ENCODE peak calls at places on chromosomes 4 and X, in nine cellular contexts. One of them, this sample, is unnamed.
A peak's percentile ranks its signal among the peaks of the same experiment; 100 is the strongest.

GRCh38 chrX:72105436-72105835 is 26.3 kb downstream of the RTL5 start:
- DNase-seq in stomach: no peak
- DNase-seq in stimulated activated CD8-positive, alpha-beta memory T cell treated with anti-CD3 and anti-CD28 coated beads, Interleukin-2, amount 100 ng/mL, for 1 hour: peak; percentile 24
- DNase-seq in spleen: no peak
- DNase-seq in CD8-positive, alpha-beta T cell: peak; percentile 47
- DNase-seq in ascending aorta: no peak
- DNase-seq in AG08395: no peak
- DNase-seq in NCI-H345: no peak
- DNase-seq in upper lobe of right lung: no peak
- DNase-seq in this sample: peak; percentile 44

GRCh38 chr4:180449395-180449956 is 1793.7 kb upstream of the TENM3 start:
- DNase-seq in upper lobe of right lung: no peak
- DNase-seq in spleen: no peak
- DNase-seq in NCI-H345: no peak
- DNase-seq in stimulated activated CD8-positive, alpha-beta memory T cell treated with anti-CD3 and anti-CD28 coated beads, Interleukin-2, amount 100 ng/mL, for 1 hour: no peak
- DNase-seq in AG08395: no peak
- DNase-seq in CD8-positive, alpha-beta T cell: no peak
- DNase-seq in stomach: no peak
- DNase-seq in ascending aorta: no peak
- DNase-seq in this sample: no peak

GRCh38 chrX:23783569-23784486 is 855 bp downstream of the SAT1 start:
- DNase-seq in AG08395: no peak
- DNase-seq in spleen: no peak
- DNase-seq in CD8-positive, alpha-beta T cell: no peak
- DNase-seq in upper lobe of right lung: no peak
- DNase-seq in stomach: no peak
- DNase-seq in stimulated activated CD8-positive, alpha-beta memory T cell treated with anti-CD3 and anti-CD28 coated beads, Interleukin-2, amount 100 ng/mL, for 1 hour: no peak
- DNase-seq in ascending aorta: no peak
- DNase-seq in NCI-H345: no peak
- DNase-seq in this sample: peak; percentile 25

GRCh38 chr4:86718152-86718551 is 124.0 kb downstream of the PTPN13 start:
- DNase-seq in CD8-positive, alpha-beta T cell: no peak
- DNase-seq in spleen: no peak
- DNase-seq in stimulated activated CD8-positive, alpha-beta memory T cell treated with anti-CD3 and anti-CD28 coated beads, Interleukin-2, amount 100 ng/mL, for 1 hour: no peak
- DNase-seq in stomach: no peak
- DNase-seq in NCI-H345: no peak
- DNase-seq in AG08395: no peak
- DNase-seq in upper lobe of right lung: no peak
- DNase-seq in ascending aorta: no peak
- DNase-seq in this sample: no peak

GRCh38 chrX:45619290-45619689 is 418.6 kb upstream of the DIPK2B start:
- DNase-seq in stomach: no peak
- DNase-seq in ascending aorta: no peak
- DNase-seq in NCI-H345: no peak
- DNase-seq in upper lobe of right lung: no peak
- DNase-seq in AG08395: no peak
- DNase-seq in stimulated activated CD8-positive, alpha-beta memory T cell treated with anti-CD3 and anti-CD28 coated beads, Interleukin-2, amount 100 ng/mL, for 1 hour: no peak
- DNase-seq in CD8-positive, alpha-beta T cell: no peak
- DNase-seq in spleen: no peak
- DNase-seq in this sample: no peak

GRCh38 chr4:152564336-152564735 is 28.4 kb upstream of the FBXW7 start:
- DNase-seq in stimulated activated CD8-positive, alpha-beta memory T cell treated with anti-CD3 and anti-CD28 coated beads, Interleukin-2, amount 100 ng/mL, for 1 hour: no peak
- DNase-seq in ascending aorta: no peak
- DNase-seq in spleen: no peak
- DNase-seq in stomach: no peak
- DNase-seq in upper lobe of right lung: no peak
- DNase-seq in NCI-H345: no peak
- DNase-seq in AG08395: no peak
- DNase-seq in CD8-positive, alpha-beta T cell: no peak
- DNase-seq in this sample: no peak

GRCh38 chr4:176002007-176002623 is 63.5 kb upstream of the WDR17 start:
- DNase-seq in upper lobe of right lung: peak; percentile 80
- DNase-seq in ascending aorta: peak; percentile 67
- DNase-seq in stimulated activated CD8-positive, alpha-beta memory T cell treated with anti-CD3 and anti-CD28 coated beads, Interleukin-2, amount 100 ng/mL, for 1 hour: no peak
- DNase-seq in NCI-H345: peak; percentile 26
- DNase-seq in spleen: peak; percentile 87
- DNase-seq in CD8-positive, alpha-beta T cell: no peak
- DNase-seq in AG08395: peak; percentile 26
- DNase-seq in stomach: peak; percentile 35
- DNase-seq in this sample: peak; percentile 84

GRCh38 chr4:1416051-1416947 is 10.1 kb upstream of the NKX1-1 start:
- DNase-seq in stimulated activated CD8-positive, alpha-beta memory T cell treated with anti-CD3 and anti-CD28 coated beads, Interleukin-2, amount 100 ng/mL, for 1 hour: no peak
- DNase-seq in spleen: peak; percentile 48
- DNase-seq in NCI-H345: no peak
- DNase-seq in stomach: peak; percentile 21
- DNase-seq in upper lobe of right lung: peak; percentile 43
- DNase-seq in ascending aorta: peak; percentile 56
- DNase-seq in AG08395: no peak
- DNase-seq in CD8-positive, alpha-beta T cell: no peak
- DNase-seq in this sample: no peak

GRCh38 chr4:52560844-52561280 is 98.2 kb downstream of the USP46 start:
- DNase-seq in upper lobe of right lung: no peak
- DNase-seq in NCI-H345: no peak
- DNase-seq in AG08395: peak; percentile 24
- DNase-seq in CD8-positive, alpha-beta T cell: no peak
- DNase-seq in stimulated activated CD8-positive, alpha-beta memory T cell treated with anti-CD3 and anti-CD28 coated beads, Interleukin-2, amount 100 ng/mL, for 1 hour: no peak
- DNase-seq in ascending aorta: no peak
- DNase-seq in spleen: no peak
- DNase-seq in stomach: no peak
- DNase-seq in this sample: no peak

GRCh38 chrX:47012131-47012530 is 66.1 kb upstream of the RGN start:
- DNase-seq in ascending aorta: no peak
- DNase-seq in NCI-H345: no peak
- DNase-seq in stomach: no peak
- DNase-seq in stimulated activated CD8-positive, alpha-beta memory T cell treated with anti-CD3 and anti-CD28 coated beads, Interleukin-2, amount 100 ng/mL, for 1 hour: no peak
- DNase-seq in spleen: no peak
- DNase-seq in AG08395: no peak
- DNase-seq in upper lobe of right lung: no peak
- DNase-seq in CD8-positive, alpha-beta T cell: no peak
- DNase-seq in this sample: no peak

GRCh38 chr4:163556169-163556568 is 61.7 kb downstream of the TMA16 start:
- DNase-seq in CD8-positive, alpha-beta T cell: no peak
- DNase-seq in AG08395: no peak
- DNase-seq in stomach: no peak
- DNase-seq in spleen: no peak
- DNase-seq in upper lobe of right lung: no peak
- DNase-seq in stimulated activated CD8-positive, alpha-beta memory T cell treated with anti-CD3 and anti-CD28 coated beads, Interleukin-2, amount 100 ng/mL, for 1 hour: no peak
- DNase-seq in ascending aorta: no peak
- DNase-seq in NCI-H345: no peak
- DNase-seq in this sample: no peak

GRCh38 chr4:154082760-154083530 is 294.1 kb upstream of the SFRP2 start:
- DNase-seq in stimulated activated CD8-positive, alpha-beta memory T cell treated with anti-CD3 and anti-CD28 coated beads, Interleukin-2, amount 100 ng/mL, for 1 hour: no peak
- DNase-seq in CD8-positive, alpha-beta T cell: no peak
- DNase-seq in stomach: no peak
- DNase-seq in ascending aorta: no peak
- DNase-seq in spleen: no peak
- DNase-seq in upper lobe of right lung: no peak
- DNase-seq in AG08395: no peak
- DNase-seq in NCI-H345: no peak
- DNase-seq in this sample: no peak

GRCh38 chr4:20839957-20840356 is 139.7 kb downstream of the PACRGL start:
- DNase-seq in upper lobe of right lung: no peak
- DNase-seq in NCI-H345: no peak
- DNase-seq in spleen: no peak
- DNase-seq in stomach: no peak
- DNase-seq in ascending aorta: no peak
- DNase-seq in stimulated activated CD8-positive, alpha-beta memory T cell treated with anti-CD3 and anti-CD28 coated beads, Interleukin-2, amount 100 ng/mL, for 1 hour: no peak
- DNase-seq in CD8-positive, alpha-beta T cell: no peak
- DNase-seq in AG08395: peak; percentile 43
- DNase-seq in this sample: no peak

GRCh38 chrX:140123446-140123845 is 158.1 kb upstream of the CXorf66 start:
- DNase-seq in ascending aorta: no peak
- DNase-seq in AG08395: no peak
- DNase-seq in stomach: no peak
- DNase-seq in spleen: no peak
- DNase-seq in stimulated activated CD8-positive, alpha-beta memory T cell treated with anti-CD3 and anti-CD28 coated beads, Interleukin-2, amount 100 ng/mL, for 1 hour: no peak
- DNase-seq in CD8-positive, alpha-beta T cell: no peak
- DNase-seq in upper lobe of right lung: no peak
- DNase-seq in NCI-H345: no peak
- DNase-seq in this sample: no peak

GRCh38 chr4:121784975-121785374 is 16.1 kb upstream of the EXOSC9 start:
- DNase-seq in NCI-H345: no peak
- DNase-seq in upper lobe of right lung: no peak
- DNase-seq in stomach: no peak
- DNase-seq in spleen: no peak
- DNase-seq in ascending aorta: no peak
- DNase-seq in AG08395: peak; percentile 87
- DNase-seq in stimulated activated CD8-positive, alpha-beta memory T cell treated with anti-CD3 and anti-CD28 coated beads, Interleukin-2, amount 100 ng/mL, for 1 hour: no peak
- DNase-seq in CD8-positive, alpha-beta T cell: no peak
- DNase-seq in this sample: no peak

GRCh38 chr4:181224826-181225225 is 1018.4 kb upstream of the TENM3 start:
- DNase-seq in NCI-H345: no peak
- DNase-seq in spleen: no peak
- DNase-seq in AG08395: no peak
- DNase-seq in ascending aorta: no peak
- DNase-seq in stimulated activated CD8-positive, alpha-beta memory T cell treated with anti-CD3 and anti-CD28 coated beads, Interleukin-2, amount 100 ng/mL, for 1 hour: no peak
- DNase-seq in CD8-positive, alpha-beta T cell: no peak
- DNase-seq in stomach: no peak
- DNase-seq in upper lobe of right lung: no peak
- DNase-seq in this sample: no peak

GRCh38 chr4:1109332-1109731 is 4.0 kb downstream of the RNF212 start:
- DNase-seq in stimulated activated CD8-positive, alpha-beta memory T cell treated with anti-CD3 and anti-CD28 coated beads, Interleukin-2, amount 100 ng/mL, for 1 hour: no peak
- DNase-seq in upper lobe of right lung: no peak
- DNase-seq in AG08395: no peak
- DNase-seq in spleen: no peak
- DNase-seq in ascending aorta: no peak
- DNase-seq in stomach: no peak
- DNase-seq in CD8-positive, alpha-beta T cell: no peak
- DNase-seq in NCI-H345: no peak
- DNase-seq in this sample: no peak

GRCh38 chrX:108415891-108416290 is 22.3 kb downstream of the COL4A6 start:
- DNase-seq in stomach: no peak
- DNase-seq in AG08395: no peak
- DNase-seq in ascending aorta: no peak
- DNase-seq in stimulated activated CD8-positive, alpha-beta memory T cell treated with anti-CD3 and anti-CD28 coated beads, Interleukin-2, amount 100 ng/mL, for 1 hour: no peak
- DNase-seq in CD8-positive, alpha-beta T cell: no peak
- DNase-seq in spleen: no peak
- DNase-seq in NCI-H345: no peak
- DNase-seq in upper lobe of right lung: no peak
- DNase-seq in this sample: no peak

GRCh38 chrX:38627683-38628082 is 66.3 kb downstream of the TSPAN7 start:
- DNase-seq in upper lobe of right lung: no peak
- DNase-seq in stimulated activated CD8-positive, alpha-beta memory T cell treated with anti-CD3 and anti-CD28 coated beads, Interleukin-2, amount 100 ng/mL, for 1 hour: no peak
- DNase-seq in spleen: no peak
- DNase-seq in NCI-H345: no peak
- DNase-seq in ascending aorta: no peak
- DNase-seq in AG08395: no peak
- DNase-seq in stomach: no peak
- DNase-seq in CD8-positive, alpha-beta T cell: no peak
- DNase-seq in this sample: no peak

GRCh38 chr4:154982187-154983047 is 201.3 kb downstream of the RBM46 start:
- DNase-seq in spleen: no peak
- DNase-seq in NCI-H345: peak; percentile 9
- DNase-seq in stimulated activated CD8-positive, alpha-beta memory T cell treated with anti-CD3 and anti-CD28 coated beads, Interleukin-2, amount 100 ng/mL, for 1 hour: no peak
- DNase-seq in upper lobe of right lung: peak; percentile 68
- DNase-seq in stomach: peak; percentile 74
- DNase-seq in ascending aorta: peak; percentile 66
- DNase-seq in AG08395: peak; percentile 43
- DNase-seq in CD8-positive, alpha-beta T cell: peak; percentile 20
- DNase-seq in this sample: no peak

GRCh38 chrX:63958134-63958865 is 173.3 kb upstream of the ARHGEF9 start:
- DNase-seq in NCI-H345: no peak
- DNase-seq in stimulated activated CD8-positive, alpha-beta memory T cell treated with anti-CD3 and anti-CD28 coated beads, Interleukin-2, amount 100 ng/mL, for 1 hour: no peak
- DNase-seq in stomach: no peak
- DNase-seq in AG08395: no peak
- DNase-seq in ascending aorta: no peak
- DNase-seq in spleen: no peak
- DNase-seq in CD8-positive, alpha-beta T cell: no peak
- DNase-seq in upper lobe of right lung: no peak
- DNase-seq in this sample: no peak

GRCh38 chr4:181971973-181972372 is 271.2 kb upstream of the TENM3 start:
- DNase-seq in upper lobe of right lung: no peak
- DNase-seq in NCI-H345: no peak
- DNase-seq in spleen: no peak
- DNase-seq in stimulated activated CD8-positive, alpha-beta memory T cell treated with anti-CD3 and anti-CD28 coated beads, Interleukin-2, amount 100 ng/mL, for 1 hour: no peak
- DNase-seq in ascending aorta: no peak
- DNase-seq in CD8-positive, alpha-beta T cell: no peak
- DNase-seq in stomach: no peak
- DNase-seq in AG08395: peak; percentile 46
- DNase-seq in this sample: no peak

GRCh38 chrX:15797707-15798106 is 7.4 kb downstream of the ZRSR2 start:
- DNase-seq in ascending aorta: no peak
- DNase-seq in stomach: no peak
- DNase-seq in NCI-H345: no peak
- DNase-seq in CD8-positive, alpha-beta T cell: no peak
- DNase-seq in AG08395: no peak
- DNase-seq in upper lobe of right lung: no peak
- DNase-seq in spleen: no peak
- DNase-seq in stimulated activated CD8-positive, alpha-beta memory T cell treated with anti-CD3 and anti-CD28 coated beads, Interleukin-2, amount 100 ng/mL, for 1 hour: no peak
- DNase-seq in this sample: no peak

GRCh38 chrX:43750248-43750676 is 94.2 kb downstream of the MAOA start:
- DNase-seq in AG08395: peak; percentile 51
- DNase-seq in NCI-H345: peak; percentile 57
- DNase-seq in spleen: no peak
- DNase-seq in CD8-positive, alpha-beta T cell: peak; percentile 39
- DNase-seq in stomach: peak; percentile 49
- DNase-seq in stimulated activated CD8-positive, alpha-beta memory T cell treated with anti-CD3 and anti-CD28 coated beads, Interleukin-2, amount 100 ng/mL, for 1 hour: peak; percentile 22
- DNase-seq in upper lobe of right lung: no peak
- DNase-seq in ascending aorta: peak; percentile 72
- DNase-seq in this sample: peak; percentile 5

This sample was measured in GM06990.